ENCODE peak calls at places on chromosome 3, in six cellular contexts. T is EL; M is Peyer's patch; N is activated CD8-positive, alpha-beta memory T cell treated with anti-CD3 and anti-CD28 coated beads for 48 hours; J is GM23248; V is LoVo. H is an unnamed sample.

GRCh38 chr3:123774474-123774873 is 109.7 kb downstream of the MYLK start:
- DNase-seq in M (no peak), J (peak), T (no peak), N (no peak), V (no peak), H (no peak)

GRCh38 chr3:80331768-80332167 is 564.0 kb upstream of the ROBO1 start:
- DNase-seq in T (no peak), M (no peak), N (no peak), J (no peak), V (no peak), H (no peak)

GRCh38 chr3:17947833-17948232 is 205.4 kb upstream of the TBC1D5 start:
- DNase-seq in N (no peak), M (no peak), V (no peak), T (no peak), J (no peak), H (no peak)

GRCh38 chr3:9810846-9811245 is 784 bp downstream of the TTLL3 start:
- DNase-seq in J (no peak), T (no peak), N (no peak), V (no peak), M (no peak), H (no peak)

GRCh38 chr3:133644768-133645167 is 17.0 kb downstream of the TOPBP1 start:
- DNase-seq in N (no peak), T (peak), M (no peak), V (no peak), J (peak), H (no peak)

GRCh38 chr3:196620228-196620627 is 19.3 kb upstream of the NRROS start:
- DNase-seq in T (peak), N (no peak), V (no peak), J (peak), M (peak), H (peak)

GRCh38 chr3:169984287-169984686 is 17.7 kb downstream of the SEC62 start:
- DNase-seq in V (no peak), T (no peak), M (no peak), J (no peak), N (no peak), H (no peak)

GRCh38 chr3:52372822-52373504 is 56.8 kb downstream of the DNAH1 start:
- DNase-seq in V (no peak), M (peak), T (no peak), N (no peak), J (no peak), H (no peak)

GRCh38 chr3:23797490-23797889 is 8.3 kb upstream of the UBE2E1 start:
- DNase-seq in T (no peak), V (no peak), N (no peak), J (no peak), M (no peak), H (no peak)

GRCh38 chr3:170721563-170721962 is 135.7 kb upstream of the SLC7A14 start:
- DNase-seq in V (no peak), T (no peak), M (no peak), N (no peak), J (no peak), H (no peak)

GRCh38 chr3:118641608-118642007 is 393.0 kb downstream of the IGSF11 start:
- DNase-seq in N (no peak), M (no peak), T (no peak), J (peak), V (no peak), H (no peak)

GRCh38 chr3:61277411-61277810 is 26.2 kb upstream of the FHIT start:
- DNase-seq in V (no peak), M (no peak), T (no peak), J (no peak), N (no peak), H (no peak)

GRCh38 chr3:50166309-50167019 is 11.3 kb downstream of the SEMA3F start:
- DNase-seq in N (no peak), J (no peak), T (no peak), V (no peak), M (no peak), H (no peak)

GRCh38 chr3:62884041-62884870 is 9.0 kb upstream of the CADPS start:
- DNase-seq in J (no peak), N (no peak), V (no peak), M (no peak), T (no peak), H (no peak)

GRCh38 chr3:178856804-178857203 is 214.8 kb downstream of the ZMAT3 start:
- DNase-seq in V (no peak), M (no peak), J (no peak), N (no peak), T (no peak), H (no peak)

GRCh38 chr3:37072892-37073291 is 79.6 kb downstream of the MLH1 start:
- DNase-seq in J (peak), N (no peak), T (peak), V (no peak), M (no peak), H (no peak)

GRCh38 chr3:127450331-127450730 is 140.2 kb downstream of the TPRA1 start:
- DNase-seq in T (no peak), N (no peak), V (no peak), J (no peak), M (no peak), H (peak)

GRCh38 chr3:70064194-70064787 is 64.8 kb downstream of the SAMMSON start:
- DNase-seq in N (no peak), M (no peak), J (peak), V (peak), T (peak), H (no peak)

GRCh38 chr3:188218571-188218970 is 64.6 kb downstream of the LPP start:
- DNase-seq in J (no peak), N (no peak), V (no peak), T (no peak), M (no peak), H (no peak)

GRCh38 chr3:157922614-157923013 is 183.6 kb downstream of the SHOX2 start:
- DNase-seq in V (no peak), N (no peak), J (no peak), T (no peak), M (no peak), H (no peak)

GRCh38 chr3:197950661-197951029 is 655 bp downstream of the RPL35A start:
- DNase-seq in M (no peak), N (no peak), J (no peak), T (no peak), V (no peak), H (no peak)

GRCh38 chr3:102180291-102180931 is 254.4 kb upstream of the ZPLD1 start:
- DNase-seq in T (peak), M (no peak), J (peak), V (peak), N (no peak), H (no peak)

GRCh38 chr3:105686324-105686897 is 182.4 kb downstream of the CBLB start:
- DNase-seq in T (peak), V (peak), N (no peak), J (peak), M (no peak), H (no peak)

GRCh38 chr3:191141728-191142127 is 57.3 kb upstream of the OSTN start:
- DNase-seq in M (no peak), J (peak), V (no peak), N (no peak), T (peak), H (no peak)

GRCh38 chr3:46501702-46502101 is 3.9 kb downstream of the RTP3 start:
- DNase-seq in J (no peak), T (no peak), V (no peak), N (no peak), M (no peak), H (no peak)

GRCh38 chr3:137217733-137218132 is 259.9 kb downstream of the IL20RB start:
- DNase-seq in N (no peak), V (no peak), J (no peak), M (no peak), T (peak), H (no peak)

GRCh38 chr3:46856576-46857471 is 6.4 kb downstream of the MYL3 start:
- DNase-seq in J (no peak), N (no peak), M (no peak), T (no peak), V (no peak), H (no peak)

GRCh38 chr3:100316656-100317069 is 17.9 kb upstream of the NIT2 start:
- DNase-seq in N (no peak), J (peak), T (peak), M (no peak), V (peak), H (no peak)